ENCODE peak calls at places on chromosomes 12 and 14, in four cellular contexts. G is pancreas, X is HCT116, T is AG10803. U is an unnamed sample.

GRCh38 chr12:22318122-22318737 is 16.3 kb downstream of the ST8SIA1 start:
- DNase-seq in T (peak; percentile 25), X (no peak), G (no peak), U (no peak)

GRCh38 chr12:26245175-26245942 is 50.0 kb downstream of the SSPN start:
- DNase-seq in G (no peak), T (no peak), X (no peak), U (no peak)

GRCh38 chr14:63454863-63455622 is 88.1 kb downstream of the PPP2R5E start:
- DNase-seq in T (peak; percentile 62), X (no peak), G (peak; percentile 25), U (peak; percentile 10)

GRCh38 chr12:124445826-124446225 is 121.6 kb downstream of the NCOR2 start:
- DNase-seq in G (no peak), T (no peak), X (no peak), U (no peak)

GRCh38 chr14:36070056-36071043 is 106.2 kb downstream of the PTCSC3 start:
- DNase-seq in X (peak; percentile 55), G (peak; percentile 72), T (peak; percentile 71), U (peak; percentile 17)

GRCh38 chr14:103121846-103122577 is 1.2 kb upstream of the TNFAIP2 start:
- DNase-seq in T (peak; percentile 70), G (peak; percentile 90), X (no peak), U (no peak)

GRCh38 chr12:120928864-120929652 is 24.9 kb upstream of the SPPL3 start:
- DNase-seq in T (no peak), X (peak; percentile 90), G (peak; percentile 57), U (no peak)

GRCh38 chr14:20564501-20564997 is 3.7 kb upstream of the RNASE9 start:
- DNase-seq in X (no peak), T (no peak), G (no peak), U (no peak)

GRCh38 chr14:90508536-90509254 is 111.9 kb downstream of the CALM1 start:
- DNase-seq in X (no peak), G (peak; percentile 54), T (no peak), U (no peak)

GRCh38 chr12:124019115-124019514 is 46.1 kb downstream of the ZNF664 start:
- DNase-seq in G (no peak), X (no peak), T (no peak), U (no peak)

GRCh38 chr14:54300881-54301280 is 95.9 kb upstream of the CDKN3 start:
- DNase-seq in X (no peak), G (no peak), T (no peak), U (no peak)

GRCh38 chr14:23660290-23661226 is 24.4 kb downstream of the DHRS2 start:
- DNase-seq in X (no peak), G (no peak), T (no peak), U (no peak)

GRCh38 chr12:97148941-97149559 is 242.0 kb downstream of the NEDD1 start:
- DNase-seq in T (peak; percentile 3), G (peak; percentile 74), X (peak; percentile 29), U (no peak)

GRCh38 chr14:24298892-24299254 is 707 bp downstream of the DHRS1 start:
- DNase-seq in X (peak; percentile 24), T (peak; percentile 64), G (peak; percentile 41), U (peak; percentile 13)

GRCh38 chr12:25423355-25423754 is 129.7 kb downstream of the LMNTD1 start:
- DNase-seq in G (no peak), X (no peak), T (no peak), U (no peak)

GRCh38 chr14:105356927-105357326 is 41.4 kb upstream of the TEX22 start:
- DNase-seq in G (peak; percentile 12), X (no peak), T (no peak), U (no peak)

GRCh38 chr14:64764641-64765520 is 60.7 kb downstream of the PLEKHG3 start:
- DNase-seq in X (peak; percentile 44), T (peak; percentile 73), G (peak; percentile 78), U (no peak)

GRCh38 chr14:59130472-59130871 is 58.0 kb upstream of the DAAM1 start:
- DNase-seq in X (no peak), T (no peak), G (no peak), U (no peak)

GRCh38 chr14:61476737-61477410 is 155.5 kb downstream of the PRKCH start:
- DNase-seq in X (no peak), T (peak; percentile 93), G (no peak), U (peak; percentile 95)

GRCh38 chr12:131209082-131210070 is 255.7 kb downstream of the ADGRD1 start:
- DNase-seq in T (no peak), G (no peak), X (no peak), U (no peak)

GRCh38 chr14:76349993-76350392 is 25.9 kb upstream of the ESRRB start:
- DNase-seq in T (no peak), X (no peak), G (no peak), U (no peak)

GRCh38 chr14:76350671-76351070 is 25.3 kb upstream of the ESRRB start:
- DNase-seq in X (no peak), G (no peak), T (no peak), U (no peak)

GRCh38 chr14:76354310-76354709 is 21.6 kb upstream of the ESRRB start:
- DNase-seq in G (no peak), X (no peak), T (no peak), U (no peak)

GRCh38 chr14:76351941-76352340 is 24.0 kb upstream of the ESRRB start:
- DNase-seq in T (no peak), X (no peak), G (no peak), U (no peak)

DNA sequence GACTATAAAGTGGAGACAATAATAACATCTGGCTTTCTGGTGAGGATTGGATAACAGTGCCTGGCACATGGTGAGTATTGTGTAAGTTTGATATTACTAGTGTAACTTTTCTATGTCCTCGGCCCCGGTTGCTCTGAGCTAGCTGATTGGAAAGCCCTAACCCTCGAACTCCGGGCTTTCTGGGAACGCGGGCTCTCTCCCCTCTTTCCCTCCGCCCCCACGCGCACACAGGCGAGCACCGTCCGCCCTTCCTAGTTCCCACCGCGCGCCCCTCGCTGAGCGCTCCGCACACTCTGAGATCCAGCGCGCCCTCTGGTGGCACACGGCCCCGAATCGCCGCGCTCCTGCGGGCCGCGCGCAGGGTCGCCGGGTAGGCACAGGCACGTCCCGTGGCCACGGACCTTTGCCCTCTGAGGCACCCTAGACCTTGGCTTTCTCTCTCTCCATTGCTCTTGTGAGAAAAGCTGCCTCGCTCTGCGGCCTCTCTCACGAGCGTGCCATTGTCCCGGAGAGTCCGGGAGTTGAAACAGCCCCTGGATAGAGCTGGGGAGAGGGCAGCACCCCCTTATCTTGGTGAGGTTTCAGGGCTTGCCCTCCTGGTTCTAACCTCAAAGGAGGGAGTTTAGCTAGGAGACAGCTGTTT is 23.2 kb upstream of the ESRRB start:
- DNase-seq in T (peak; percentile 47), G (peak; percentile 62), X (no peak), U (no peak)
- TF ChIP-seq CTCF in T (peak; percentile 63), G (peak; percentile 80), X (peak; percentile 82), U (peak; percentile 73)

GRCh38 chr12:4700621-4701026 is 19.6 kb upstream of the GALNT8 start:
- DNase-seq in G (no peak), T (no peak), X (no peak), U (peak; percentile 4)
- H3K4me3 ChIP-seq in G (no peak overlapping the region), T (no peak overlapping the region), X (no peak overlapping the region), U (no peak overlapping the region)

DNA sequence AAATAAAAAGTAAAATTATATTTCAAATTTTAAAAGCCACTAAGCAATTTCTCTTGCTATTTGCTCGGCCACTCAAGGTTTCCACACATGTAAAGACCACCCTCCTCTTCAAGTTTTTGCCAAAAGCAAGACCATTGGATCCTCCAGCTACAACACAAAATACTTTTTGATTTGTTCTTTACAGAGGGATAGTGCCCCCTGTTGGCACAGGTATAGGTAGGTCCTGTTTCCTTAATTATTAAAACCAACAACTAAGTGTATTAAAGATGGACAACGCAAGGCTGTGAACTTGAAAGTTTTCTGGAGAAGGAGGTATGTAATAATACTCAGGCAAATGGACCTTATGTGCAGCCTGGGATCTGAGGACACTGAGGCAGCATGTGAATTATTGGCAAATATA is 23.8 kb downstream of the ATP6V1D start:
- DNase-seq in G (no peak), X (peak; percentile 36), T (no peak), U (no peak)
- TF ChIP-seq CTCF in G (no peak), X (peak; percentile 64), T (peak; percentile 35), U (peak; percentile 39)

GRCh38 chr12:13198921-13199320 is 2.4 kb downstream of the EMP1 start:
- DNase-seq in T (peak; percentile 72), G (no peak), X (no peak), U (no peak)
- H3K4me3 ChIP-seq in T (peak overlapping the region; percentile 91), G (no peak overlapping the region), X (no peak overlapping the region), U (peak overlapping the region; percentile 76)

GRCh38 chr12:132373967-132374820 is 44.8 kb upstream of the GALNT9 start:
- DNase-seq in G (no peak), X (no peak), T (no peak), U (no peak)
- TF ChIP-seq CTCF in G (no peak), X (no peak), T (no peak), U (peak; percentile 48)

U was measured in AG09309.